ENCODE peak calls at places on chromosomes 6 and 20, in nine cellular contexts. G, P, D, Y, M, J, L, R and Z are unnamed samples.

GRCh38 chr6:51466427-51466826 is 621.0 kb downstream of the PKHD1 start:
- DNase-seq in G (no peak), P (no peak), D (no peak), Y (no peak), M (no peak), J (no peak), L (no peak), R (no peak), Z (no peak)

GRCh38 chr20:25090492-25091429 is 8.8 kb upstream of the VSX1 start:
- DNase-seq in G (no peak), P (no peak), D (peak), Y (no peak), M (no peak), J (no peak), L (no peak), R (no peak), Z (peak)

GRCh38 chr20:16580127-16580526 is 6.9 kb upstream of the KIF16B start:
- DNase-seq in G (no peak), P (peak), D (peak), Y (no peak), M (no peak), J (no peak), L (no peak), R (no peak), Z (no peak)

GRCh38 chr6:153947817-153948447 is 91.1 kb upstream of the OPRM1 start:
- DNase-seq in G (peak), P (no peak), D (peak), Y (no peak), M (no peak), J (no peak), L (no peak), R (no peak), Z (no peak)

GRCh38 chr20:25608774-25609173 is 15.0 kb downstream of the NANP start:
- DNase-seq in G (no peak), P (no peak), D (no peak), Y (no peak), M (no peak), J (no peak), L (no peak), R (no peak), Z (no peak)

GRCh38 chr20:62063981-62064787 is 1.5 kb downstream of the TAF4 start:
- DNase-seq in G (no peak), P (peak), D (peak), Y (no peak), M (no peak), J (peak), L (no peak), R (no peak), Z (no peak)

GRCh38 chr6:145540741-145541140 is 194.6 kb downstream of the EPM2A start:
- DNase-seq in G (no peak), P (no peak), D (peak), Y (no peak), M (no peak), J (no peak), L (no peak), R (no peak), Z (no peak)

GRCh38 chr20:40506567-40506966 is 182.5 kb downstream of the MAFB start:
- DNase-seq in G (peak), P (peak), D (peak), Y (peak), M (peak), J (peak), L (peak), R (peak), Z (no peak)

GRCh38 chr6:93017213-93017612 is 402.1 kb downstream of the EPHA7 start:
- DNase-seq in G (no peak), P (no peak), D (peak), Y (no peak), M (no peak), J (no peak), L (no peak), R (no peak), Z (peak)

GRCh38 chr6:139625998-139626975 is 251.8 kb upstream of the CITED2 start:
- DNase-seq in G (no peak), P (no peak), D (no peak), Y (no peak), M (no peak), J (no peak), L (no peak), R (peak), Z (no peak)

GRCh38 chr6:17930321-17930993 is 57.0 kb downstream of the KIF13A start:
- DNase-seq in G (no peak), P (peak), D (no peak), Y (no peak), M (no peak), J (no peak), L (no peak), R (no peak), Z (no peak)

GRCh38 chr20:32479697-32480140 is 105.4 kb downstream of the NOL4L start:
- DNase-seq in G (no peak), P (no peak), D (no peak), Y (no peak), M (no peak), J (no peak), L (no peak), R (no peak), Z (no peak)

GRCh38 chr6:81844686-81845085 is 92.2 kb upstream of the TENT5A start:
- DNase-seq in G (no peak), P (no peak), D (no peak), Y (no peak), M (no peak), J (no peak), L (no peak), R (no peak), Z (no peak)

GRCh38 chr20:56736285-56736857 is 107.3 kb downstream of the TFAP2C start:
- DNase-seq in G (no peak), P (no peak), D (no peak), Y (no peak), M (no peak), J (no peak), L (no peak), R (no peak), Z (no peak)

GRCh38 chr6:111663692-111664564 is 58.2 kb upstream of the TRAF3IP2 start:
- DNase-seq in G (no peak), P (no peak), D (no peak), Y (peak), M (no peak), J (no peak), L (no peak), R (peak), Z (no peak)

GRCh38 chr6:137904822-137905617 is 38.0 kb downstream of the TNFAIP3 start:
- DNase-seq in G (no peak), P (no peak), D (no peak), Y (no peak), M (no peak), J (no peak), L (no peak), R (no peak), Z (no peak)

GRCh38 chr20:35604444-35604750 is 11.2 kb upstream of the SPAG4 start:
- DNase-seq in G (no peak), P (no peak), D (no peak), Y (no peak), M (peak), J (peak), L (no peak), R (no peak), Z (no peak)

GRCh38 chr20:31919756-31920155 is 32.1 kb downstream of the PDRG1 start:
- DNase-seq in G (no peak), P (no peak), D (no peak), Y (no peak), M (peak), J (no peak), L (no peak), R (no peak), Z (no peak)